ENCODE peak calls at places on chromosomes 12 and 14, in nine cellular contexts. J is omental fat pad, E is fibroblast of the aortic adventitia, X is HFF-Myc, T is psoas muscle, Q is lower lobe of right lung, L is endothelial cell, Z is astrocyte of the cerebellum, K is GM12865. B is an unnamed sample.

GRCh38 chr14:78933948-78934524 is 763.9 kb downstream of the NRXN3 start:
- DNase-seq in J (no peak), E (peak; percentile 43), X (no peak), T (no peak), Q (no peak), L (peak; percentile 19), Z (peak; percentile 12), K (peak; percentile 45), B (no peak)

GRCh38 chr12:82434392-82434911 is 76.1 kb downstream of the METTL25 start:
- DNase-seq in J (no peak), E (no peak), X (no peak), T (no peak), Q (no peak), L (no peak), Z (no peak), K (no peak), B (no peak)

GRCh38 chr14:65239143-65239672 is 136.9 kb upstream of the MAX start:
- DNase-seq in J (no peak), E (peak; percentile 97), X (no peak), T (peak; percentile 20), Q (no peak), L (no peak), Z (peak; percentile 64), K (no peak), B (no peak)

GRCh38 chr12:25769076-25769945 is 189.2 kb upstream of the RASSF8 start:
- DNase-seq in J (no peak), E (peak; percentile 92), X (peak; percentile 29), T (no peak), Q (no peak), L (no peak), Z (peak; percentile 42), K (no peak), B (no peak)

GRCh38 chr12:67509987-67510386 is 138.6 kb upstream of the DYRK2 start:
- DNase-seq in J (no peak), E (peak; percentile 75), X (no peak), T (no peak), Q (no peak), L (no peak), Z (peak; percentile 41), K (no peak), B (no peak)

GRCh38 chr12:72465940-72466630 is 193.9 kb downstream of the TRHDE start:
- DNase-seq in J (no peak), E (no peak), X (no peak), T (no peak), Q (no peak), L (no peak), Z (no peak), K (no peak), B (no peak)

GRCh38 chr14:102878970-102879460 is 43.4 kb upstream of the AMN start:
- DNase-seq in J (no peak), E (no peak), X (no peak), T (no peak), Q (no peak), L (no peak), Z (no peak), K (no peak), B (no peak)

GRCh38 chr14:59691266-59691665 is 114.7 kb upstream of the CCDC175 start:
- DNase-seq in J (no peak), E (no peak), X (no peak), T (no peak), Q (no peak), L (no peak), Z (no peak), K (no peak), B (no peak)

GRCh38 chr12:68958337-68958736 is 25.4 kb upstream of the CPM start:
- DNase-seq in J (no peak), E (no peak), X (no peak), T (no peak), Q (no peak), L (no peak), Z (no peak), K (peak; percentile 57), B (no peak)

GRCh38 chr12:123034865-123035264 is 54.4 kb downstream of the ARL6IP4 start:
- DNase-seq in J (no peak), E (peak; percentile 34), X (no peak), T (no peak), Q (no peak), L (no peak), Z (no peak), K (no peak), B (no peak)

GRCh38 chr14:52455291-52456088 is 96.8 kb downstream of the TXNDC16 start:
- DNase-seq in J (no peak), E (peak; percentile 71), X (no peak), T (no peak), Q (no peak), L (no peak), Z (no peak), K (no peak), B (no peak)

GRCh38 chr14:77248666-77249065 is 22.3 kb downstream of the NGB start:
- DNase-seq in J (no peak), E (no peak), X (no peak), T (no peak), Q (peak; percentile 12), L (no peak), Z (no peak), K (no peak), B (no peak)

GRCh38 chr14:27435923-27436674 is 838.3 kb upstream of the NOVA1 start:
- DNase-seq in J (no peak), E (no peak), X (no peak), T (no peak), Q (no peak), L (no peak), Z (no peak), K (no peak), B (no peak)

GRCh38 chr12:68899251-68899771 is 33.7 kb downstream of the CPM start:
- DNase-seq in J (no peak), E (peak; percentile 86), X (peak; percentile 45), T (no peak), Q (peak; percentile 49), L (no peak), Z (peak; percentile 88), K (no peak), B (peak; percentile 8)

DNA sequence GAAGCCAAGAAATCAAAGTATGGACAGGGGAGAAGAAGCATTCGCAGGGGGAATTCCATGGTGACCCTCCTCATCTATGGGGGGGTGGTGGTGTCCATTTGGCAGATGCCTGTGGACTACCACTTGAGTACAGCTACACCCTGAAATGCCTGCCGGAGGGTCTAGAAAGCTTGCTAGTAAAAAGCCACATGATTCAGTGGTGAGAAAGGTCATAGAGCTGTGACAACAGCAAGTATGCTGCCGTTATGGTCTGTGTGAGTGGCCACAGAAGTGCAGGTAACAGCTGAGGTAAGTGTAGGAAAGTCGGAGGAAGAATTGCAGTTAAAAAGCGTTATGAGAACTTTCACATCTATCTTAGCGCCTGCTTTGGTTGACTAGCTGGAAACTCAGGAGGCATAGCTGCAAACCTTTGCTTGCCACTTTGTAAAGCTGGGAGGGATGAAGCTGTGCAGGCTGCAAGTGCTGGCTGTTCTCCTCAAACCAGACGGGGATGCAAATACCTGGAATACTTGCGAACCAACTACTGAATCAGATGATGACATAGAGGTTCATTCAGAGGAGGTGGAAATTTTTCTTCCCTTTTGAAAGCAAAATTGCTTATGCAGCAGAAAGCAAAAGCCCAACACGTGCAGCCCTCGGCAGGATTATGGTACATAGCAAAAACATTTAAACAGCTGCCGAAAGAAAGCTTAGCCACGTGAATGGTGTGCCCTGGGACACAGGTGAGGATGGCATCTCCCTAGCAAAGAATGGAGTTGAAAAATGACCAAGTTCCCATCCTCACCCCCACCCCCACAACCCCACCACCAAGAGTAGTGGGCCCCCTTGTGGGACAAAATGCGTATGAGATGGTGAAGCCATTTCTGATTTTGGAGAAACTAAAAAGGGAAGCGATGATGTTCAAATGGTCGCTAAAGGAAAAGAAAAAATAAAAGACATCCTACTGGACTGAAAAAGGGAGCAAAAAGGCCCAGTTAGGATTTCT is 287.0 kb downstream of the RERGL start:
- DNase-seq in J (no peak), E (no peak), X (no peak), T (no peak), Q (no peak), L (no peak), Z (no peak), K (no peak), B (no peak)
- TF ChIP-seq CTCF in J (no peak), E (no peak), X (no peak), T (no peak), Q (no peak), L (no peak), Z (no peak), K (no peak), B (no peak)

GRCh38 chr14:25431211-25432076 is 381.5 kb upstream of the STXBP6 start:
- DNase-seq in J (no peak), E (no peak), X (no peak), T (no peak), Q (no peak), L (peak; percentile 66), Z (no peak), K (no peak), B (no peak)
- TF ChIP-seq CTCF in J (no peak), E (no peak), X (peak; percentile 13), T (no peak), Q (peak; percentile 11), L (peak; percentile 46), Z (no peak), K (no peak), B (no peak)

DNA sequence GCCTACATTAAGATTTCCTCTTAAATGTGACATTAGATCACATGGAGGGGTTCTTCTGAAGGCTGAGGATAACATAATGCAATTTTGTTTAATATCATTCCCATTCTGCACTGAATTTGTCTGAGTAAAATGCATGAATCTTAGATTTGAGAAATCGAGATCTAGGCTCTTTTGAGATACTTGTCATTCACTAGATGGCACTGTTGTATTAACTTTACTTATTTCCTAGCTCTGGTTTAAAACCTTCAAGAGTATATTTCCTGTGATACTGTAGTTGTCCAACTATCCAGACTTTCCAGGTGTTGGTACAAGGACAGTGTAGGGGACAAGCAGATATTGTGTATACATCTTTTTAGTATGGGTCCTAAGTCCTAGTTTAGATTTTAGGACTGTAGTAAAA is 91.7 kb upstream of the SEL1L start:
- DNase-seq in J (no peak), E (no peak), X (no peak), T (no peak), Q (no peak), L (no peak), Z (no peak), K (peak; percentile 2), B (peak; percentile 15)
- TF ChIP-seq CTCF in J (no peak), E (no peak), X (no peak), T (peak; percentile 42), Q (peak; percentile 33), L (no peak), Z (no peak), K (peak; percentile 18), B (peak; percentile 56)

GRCh38 chr12:113934946-113935345 is 31.2 kb downstream of the RBM19 start:
- DNase-seq in J (no peak), E (no peak), X (no peak), T (no peak), Q (no peak), L (no peak), Z (no peak), K (no peak), B (no peak)

GRCh38 chr12:113931517-113931916 is 34.6 kb downstream of the RBM19 start:
- DNase-seq in J (no peak), E (no peak), X (no peak), T (no peak), Q (no peak), L (no peak), Z (no peak), K (no peak), B (no peak)

GRCh38 chr12:113934060-113934829 is 31.9 kb downstream of the RBM19 start:
- DNase-seq in J (no peak), E (no peak), X (no peak), T (no peak), Q (no peak), L (no peak), Z (no peak), K (no peak), B (no peak)

GRCh38 chr12:113932411-113933196 is 33.5 kb downstream of the RBM19 start:
- DNase-seq in J (no peak), E (peak; percentile 61), X (no peak), T (peak; percentile 30), Q (no peak), L (no peak), Z (peak; percentile 70), K (no peak), B (no peak)

GRCh38 chr12:113933201-113933786 is 32.8 kb downstream of the RBM19 start:
- DNase-seq in J (no peak), E (peak; percentile 62), X (peak; percentile 42), T (peak; percentile 41), Q (no peak), L (peak; percentile 22), Z (peak; percentile 88), K (no peak), B (no peak)
- TF ChIP-seq CTCF in J (no peak), E (no peak), X (peak; percentile 6), T (no peak), Q (no peak), L (no peak), Z (peak; percentile 24), K (no peak), B (no peak)

B was measured in HCT116.